ENCODE peak calls at places on chromosomes 3 and 15, in four cellular contexts. E is heart left ventricle, N is HCT116, U is right lobe of liver. I is an unnamed sample.
A peak's percentile ranks its signal among the peaks of the same experiment; 100 is the strongest.

GRCh38 chr3:37320276-37320675 is 145.9 kb upstream of the LRRFIP2 start:
- ATAC-seq in E (no peak), N (no peak), U (no peak), I (no peak)

GRCh38 chr3:14803981-14804834 is 14.6 kb upstream of the FGD5 start:
- ATAC-seq in E (peak; percentile 84), N (peak; percentile 38), U (peak; percentile 25), I (peak; percentile 67)

GRCh38 chr3:66153961-66154923 is 66.6 kb upstream of the SLC25A26 start:
- ATAC-seq in E (peak; percentile 79), N (no peak), U (no peak), I (no peak)

GRCh38 chr3:183370391-183370790 is 58.0 kb downstream of the MCF2L2 start:
- ATAC-seq in E (no peak), N (no peak), U (no peak), I (peak; percentile 55)

GRCh38 chr3:66153471-66153870 is 67.3 kb upstream of the SLC25A26 start:
- ATAC-seq in E (peak; percentile 31), N (no peak), U (no peak), I (no peak)

GRCh38 chr15:61050844-61051569 is 178.1 kb downstream of the RORA start:
- ATAC-seq in E (peak; percentile 12), N (peak; percentile 22), U (peak; percentile 15), I (no peak)

GRCh38 chr15:82959423-82959822 is 6.9 kb upstream of the HOMER2 start:
- ATAC-seq in E (no peak), N (no peak), U (no peak), I (no peak)

GRCh38 chr3:151877269-151877668 is 3.8 kb downstream of the SUCNR1 start:
- ATAC-seq in E (no peak), N (no peak), U (no peak), I (no peak)

GRCh38 chr15:93506646-93507045 is 417.6 kb upstream of the RGMA start:
- ATAC-seq in E (no peak), N (no peak), U (no peak), I (no peak)

GRCh38 chr3:50325497-50326181 is 2.4 kb downstream of the TUSC2 start:
- ATAC-seq in E (no peak), N (no peak), U (no peak), I (no peak)

GRCh38 chr3:16871915-16872842 is 12.6 kb upstream of the PLCL2 start:
- ATAC-seq in E (no peak), N (no peak), U (no peak), I (no peak)

GRCh38 chr3:128091586-128091985 is 32.0 kb downstream of the RUVBL1 start:
- ATAC-seq in E (no peak), N (no peak), U (no peak), I (no peak)

GRCh38 chr3:27521179-27521871 is 37.1 kb upstream of the SLC4A7 start:
- ATAC-seq in E (peak; percentile 96), N (no peak), U (peak; percentile 86), I (peak; percentile 94)

GRCh38 chr3:150931710-150932109 is 26.5 kb upstream of the MINDY4B start:
- ATAC-seq in E (peak; percentile 68), N (no peak), U (peak; percentile 49), I (no peak)

GRCh38 chr3:70387889-70388288 is 75.5 kb upstream of the MDFIC2 start:
- ATAC-seq in E (no peak), N (no peak), U (no peak), I (no peak)

GRCh38 chr3:122395582-122395981 is 11.6 kb downstream of the FAM162A start:
- ATAC-seq in E (no peak), N (no peak), U (no peak), I (no peak)

GRCh38 chr15:40399370-40399769 is 6.2 kb upstream of the IVD start:
- ATAC-seq in E (no peak), N (no peak), U (no peak), I (no peak)

GRCh38 chr3:134291300-134292254 is 40.9 kb upstream of the RYK start:
- ATAC-seq in E (peak; percentile 78), N (peak; percentile 40), U (peak; percentile 84), I (peak; percentile 96)

GRCh38 chr15:97944724-97945123 is 15.8 kb upstream of the ARRDC4 start:
- ATAC-seq in E (no peak), N (no peak), U (no peak), I (no peak)

GRCh38 chr3:173584834-173585831 is 187.6 kb downstream of the NLGN1 start:
- ATAC-seq in E (peak; percentile 88), N (no peak), U (peak; percentile 58), I (peak; percentile 69)

GRCh38 chr15:89429986-89430385 is 66.4 kb downstream of the RHCG start:
- ATAC-seq in E (no peak), N (no peak), U (no peak), I (no peak)

GRCh38 chr3:39279745-39280517 is at the start of gene CX3CR1:
- ATAC-seq in E (peak; percentile 72), N (peak; percentile 30), U (no peak), I (no peak)

GRCh38 chr3:71010731-71011455 is 572.6 kb downstream of the FOXP1 start:
- ATAC-seq in E (no peak), N (no peak), U (no peak), I (no peak)

GRCh38 chr15:65375871-65376552 is 1.8 kb downstream of the IGDCC3 start:
- ATAC-seq in E (no peak), N (no peak), U (no peak), I (no peak)
- H3K27me3 ChIP-seq in E (no peaks in the 10 kb centered on the region), N (peaks cover 5% of the 10 kb centered on the region), U (peaks cover 28% of the 10 kb centered on the region), I (peaks cover 93% of the 10 kb centered on the region)

DNA sequence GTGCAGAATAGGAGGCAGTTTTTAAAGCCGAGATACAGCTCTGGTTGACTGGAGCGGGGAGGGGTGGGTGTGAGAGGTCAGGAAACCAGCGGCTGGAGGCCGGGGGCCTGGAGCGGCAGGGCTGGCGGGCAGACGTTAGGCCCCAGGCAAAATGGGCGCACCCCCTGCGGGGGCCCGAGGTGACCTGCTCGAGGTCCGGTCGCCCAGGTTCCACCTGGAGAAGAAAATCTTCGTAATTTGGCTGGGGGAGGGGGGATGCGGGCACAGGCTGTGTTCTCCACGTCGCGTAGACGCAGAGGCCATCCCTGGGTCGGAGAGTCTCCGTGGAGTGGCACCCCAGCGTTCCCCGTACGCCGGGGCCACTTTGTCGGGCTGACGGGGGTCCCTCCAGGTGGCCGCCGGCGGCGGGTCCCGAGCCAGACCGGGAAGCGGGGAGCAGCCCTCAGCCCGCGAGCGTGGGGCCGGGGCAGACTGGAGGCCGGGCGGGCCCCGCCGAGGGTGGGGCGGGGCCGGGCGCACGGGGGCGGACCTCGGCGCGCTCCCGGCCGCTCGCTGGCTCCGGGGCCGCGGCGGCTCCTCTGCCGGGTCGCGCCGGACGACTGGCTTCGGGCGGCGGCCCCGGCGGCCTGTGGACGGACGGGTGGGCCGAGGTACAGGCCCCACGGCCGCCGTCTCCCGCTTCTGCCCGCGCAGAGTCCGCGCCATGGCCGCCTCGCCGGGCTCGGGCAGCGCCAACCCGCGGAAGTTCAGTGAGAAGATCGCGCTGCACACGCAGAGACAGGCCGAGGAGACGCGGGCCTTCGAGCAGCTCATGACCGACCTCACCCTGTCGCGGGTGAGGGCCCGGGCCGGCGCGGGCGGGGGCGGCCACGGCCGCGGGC is at the start of gene CRTC3:
- ATAC-seq in E (peak; percentile 94), N (peak; percentile 89), U (peak; percentile 93), I (peak; percentile 92)
- TF ChIP-seq POLR2A in E (no peak), N (no peak), U (peak; percentile 69), I (peak; percentile 80)

DNA sequence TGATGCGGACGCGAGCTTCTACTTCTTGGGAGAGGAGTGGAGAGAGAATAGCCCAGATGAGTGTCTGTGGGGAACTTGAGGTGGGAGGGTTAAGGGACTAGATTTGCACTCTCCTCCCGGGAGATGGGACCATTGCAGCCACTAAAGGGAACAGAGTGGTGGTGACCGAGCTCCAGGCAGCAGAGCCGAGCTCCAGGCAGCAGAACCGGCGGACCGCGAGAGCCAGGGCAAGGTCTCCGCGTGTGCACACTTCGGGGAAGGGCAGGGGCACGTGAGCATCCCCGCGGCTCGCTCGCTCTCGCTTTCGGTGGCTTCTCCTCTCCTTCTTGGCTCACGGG is 1.1 kb downstream of the IGDCC3 start:
- ATAC-seq in E (peak; percentile 12), N (no peak), U (peak; percentile 58), I (peak; percentile 10)
- H3K27me3 ChIP-seq in E (no peaks in the 10 kb centered on the region), N (peaks cover 5% of the 10 kb centered on the region), U (peaks cover 28% of the 10 kb centered on the region), I (peaks cover 91% of the 10 kb centered on the region)

GRCh38 chr3:167735233-167736107 is at the start of gene SERPINI1:
- ATAC-seq in E (peak; percentile 90), N (peak; percentile 73), U (peak; percentile 86), I (peak; percentile 87)

GRCh38 chr3:167736264-167736787 is 805 bp downstream of the SERPINI1 start:
- ATAC-seq in E (no peak), N (no peak), U (no peak), I (no peak)

GRCh38 chr3:167732313-167733065 is 2.2 kb downstream of the PDCD10 start:
- ATAC-seq in E (no peak), N (no peak), U (no peak), I (no peak)

GRCh38 chr3:167733961-167734497 is 663 bp downstream of the PDCD10 start:
- ATAC-seq in E (no peak), N (no peak), U (no peak), I (no peak)

GRCh38 chr3:167734498-167735232 is at the start of gene PDCD10:
- ATAC-seq in E (peak; percentile 97), N (peak; percentile 88), U (peak; percentile 93), I (peak; percentile 96)
- TF ChIP-seq POLR2A in E (no peak), N (peak; percentile 75), U (peak; percentile 62), I (peak; percentile 51)

GRCh38 chr3:46455231-46456115 is 9.2 kb downstream of the LTF start:
- ATAC-seq in E (no peak), N (no peak), U (no peak), I (no peak)
- H3K27me3 ChIP-seq in E (no peaks in the 10 kb centered on the region), N (peaks cover 13% of the 10 kb centered on the region), U (no peaks in the 10 kb centered on the region), I (peaks cover 10% of the 10 kb centered on the region)

GRCh38 chr3:78972617-78973301 is 795.0 kb downstream of the ROBO1 start:
- ATAC-seq in E (no peak), N (no peak), U (no peak), I (no peak)

GRCh38 chr3:78974181-78974770 is 793.5 kb downstream of the ROBO1 start:
- ATAC-seq in E (no peak), N (no peak), U (no peak), I (no peak)

GRCh38 chr3:78967061-78967460 is 800.7 kb downstream of the ROBO1 start:
- ATAC-seq in E (no peak), N (no peak), U (no peak), I (no peak)

GRCh38 chr3:78969483-78969882 is 798.3 kb downstream of the ROBO1 start:
- ATAC-seq in E (no peak), N (no peak), U (no peak), I (no peak)

DNA sequence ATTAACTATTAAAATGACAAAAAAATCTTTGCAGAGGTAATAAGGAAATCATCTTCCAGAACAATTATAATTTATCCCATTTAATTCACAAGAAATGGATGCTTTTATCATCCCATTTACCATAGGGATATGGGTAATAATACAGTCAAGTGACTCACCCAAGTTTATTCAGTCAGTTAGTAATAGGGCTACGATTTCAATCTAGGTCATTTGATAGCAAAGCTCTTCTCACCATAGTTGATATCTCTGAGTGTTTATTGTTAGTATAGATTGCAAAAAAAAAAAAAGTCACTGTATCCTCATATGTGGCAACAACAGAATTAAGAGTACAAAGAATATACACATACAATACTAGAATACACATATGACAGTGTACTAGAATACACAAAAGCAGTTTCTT is 797.1 kb downstream of the ROBO1 start:
- ATAC-seq in E (no peak), N (no peak), U (no peak), I (no peak)
- TF ChIP-seq POLR2A in E (no peak), N (no peak), U (no peak), I (no peak)

I was measured in gastroesophageal sphincter.